ENCODE peak calls at places on chromosomes 2 and 18, in five cellular contexts. E is Kasumi-1; Y is dorsolateral prefrontal cortex; L is cardiac muscle cell; G is naive thymus-derived CD8-positive, alpha-beta T cell. M is an unnamed sample.

GRCh38 chr2:66364495-66364992 is 70.4 kb upstream of the MEIS1 start:
- DNase-seq in Y (no peak), G (no peak), E (no peak), L (peak), M (no peak)

GRCh38 chr18:7102131-7102530 is 15.5 kb downstream of the LAMA1 start:
- DNase-seq in L (no peak), G (no peak), Y (no peak), E (no peak), M (no peak)

GRCh38 chr2:121486191-121486590 is 44.5 kb upstream of the RNU4ATAC start:
- DNase-seq in G (no peak), Y (no peak), E (no peak), L (no peak), M (no peak)

GRCh38 chr2:55903727-55904126 is 19.9 kb downstream of the EFEMP1 start:
- DNase-seq in E (no peak), L (no peak), Y (no peak), G (no peak), M (no peak)

GRCh38 chr2:158575051-158575635 is 118.4 kb downstream of the PKP4 start:
- DNase-seq in Y (no peak), E (no peak), G (no peak), L (peak), M (no peak)

GRCh38 chr2:121993682-121994081 is 238.2 kb downstream of the TSN start:
- DNase-seq in Y (no peak), L (no peak), G (no peak), E (no peak), M (no peak)

GRCh38 chr18:40882468-40882867 is 1072.6 kb upstream of the PIK3C3 start:
- DNase-seq in L (no peak), Y (no peak), E (no peak), G (no peak), M (no peak)

GRCh38 chr2:119489232-119489952 is 34.9 kb downstream of the SCTR start:
- DNase-seq in G (no peak), Y (no peak), E (no peak), L (no peak), M (no peak)

GRCh38 chr2:203177361-203177760 is 61.5 kb upstream of the CYP20A1 start:
- DNase-seq in E (no peak), G (no peak), L (peak), Y (no peak), M (no peak)

GRCh38 chr18:61502472-61502871 is 169.2 kb downstream of the CDH20 start:
- DNase-seq in L (peak), E (peak), G (no peak), Y (no peak), M (peak)

GRCh38 chr2:36554531-36554930 is 43.4 kb downstream of the FEZ2 start:
- DNase-seq in Y (no peak), G (no peak), L (no peak), E (no peak), M (no peak)

GRCh38 chr2:47075361-47076125 is 79.6 kb downstream of the STPG4 start:
- DNase-seq in Y (peak), E (no peak), L (no peak), G (no peak), M (no peak)

GRCh38 chr18:28115149-28115550 is 61.8 kb downstream of the CDH2 start:
- DNase-seq in G (no peak), E (no peak), Y (no peak), L (peak), M (no peak)

M was measured in caudate nucleus.